ENCODE peak calls at places on chromosomes 1 and 21, in nine cellular contexts. One of them, this sample, is unnamed.

GRCh38 chr1:33334081-33334552 is 13.2 kb upstream of the A3GALT2 start:
- DNase-seq in mucosa of descending colon: peak
- DNase-seq in AG09309: no peak
- DNase-seq in endothelial cell of umbilical vein: no peak
- DNase-seq in GM23338: no peak
- DNase-seq in heart right ventricle: peak
- DNase-seq in cardiac fibroblast: peak
- DNase-seq in left ventricle myocardium inferior: peak
- DNase-seq in tibial nerve: peak
- DNase-seq in this sample: no peak

GRCh38 chr1:157852476-157852875 is 10.9 kb upstream of the CD5L start:
- DNase-seq in mucosa of descending colon: no peak
- DNase-seq in AG09309: no peak
- DNase-seq in endothelial cell of umbilical vein: no peak
- DNase-seq in GM23338: no peak
- DNase-seq in heart right ventricle: no peak
- DNase-seq in cardiac fibroblast: no peak
- DNase-seq in left ventricle myocardium inferior: no peak
- DNase-seq in tibial nerve: no peak
- DNase-seq in this sample: peak

GRCh38 chr21:29164330-29164942 is 34.0 kb downstream of the MAP3K7CL start:
- DNase-seq in mucosa of descending colon: no peak
- DNase-seq in AG09309: peak
- DNase-seq in endothelial cell of umbilical vein: peak
- DNase-seq in GM23338: peak
- DNase-seq in heart right ventricle: no peak
- DNase-seq in cardiac fibroblast: peak
- DNase-seq in left ventricle myocardium inferior: no peak
- DNase-seq in tibial nerve: no peak
- DNase-seq in this sample: peak

GRCh38 chr1:7218210-7218832 is 433.1 kb downstream of the CAMTA1 start:
- DNase-seq in mucosa of descending colon: no peak
- DNase-seq in AG09309: no peak
- DNase-seq in endothelial cell of umbilical vein: peak
- DNase-seq in GM23338: peak
- DNase-seq in heart right ventricle: no peak
- DNase-seq in cardiac fibroblast: peak
- DNase-seq in left ventricle myocardium inferior: no peak
- DNase-seq in tibial nerve: peak
- DNase-seq in this sample: peak

GRCh38 chr1:206951318-206952105 is 5.2 kb upstream of the PIGR start:
- DNase-seq in mucosa of descending colon: no peak
- DNase-seq in AG09309: no peak
- DNase-seq in endothelial cell of umbilical vein: no peak
- DNase-seq in GM23338: no peak
- DNase-seq in heart right ventricle: no peak
- DNase-seq in cardiac fibroblast: no peak
- DNase-seq in left ventricle myocardium inferior: no peak
- DNase-seq in tibial nerve: no peak
- DNase-seq in this sample: no peak

GRCh38 chr1:8015036-8015808 is 10.9 kb downstream of the ERRFI1 start:
- DNase-seq in mucosa of descending colon: no peak
- DNase-seq in AG09309: peak
- DNase-seq in endothelial cell of umbilical vein: peak
- DNase-seq in GM23338: peak
- DNase-seq in heart right ventricle: peak
- DNase-seq in cardiac fibroblast: peak
- DNase-seq in left ventricle myocardium inferior: no peak
- DNase-seq in tibial nerve: peak
- DNase-seq in this sample: peak

GRCh38 chr1:205144751-205145150 is 23.0 kb upstream of the RBBP5 start:
- DNase-seq in mucosa of descending colon: no peak
- DNase-seq in AG09309: peak
- DNase-seq in endothelial cell of umbilical vein: peak
- DNase-seq in GM23338: no peak
- DNase-seq in heart right ventricle: no peak
- DNase-seq in cardiac fibroblast: peak
- DNase-seq in left ventricle myocardium inferior: no peak
- DNase-seq in tibial nerve: no peak
- DNase-seq in this sample: peak

GRCh38 chr1:61436491-61437120 is 288.3 kb downstream of the TM2D1 start:
- DNase-seq in mucosa of descending colon: no peak
- DNase-seq in AG09309: no peak
- DNase-seq in endothelial cell of umbilical vein: peak
- DNase-seq in GM23338: peak
- DNase-seq in heart right ventricle: no peak
- DNase-seq in cardiac fibroblast: peak
- DNase-seq in left ventricle myocardium inferior: no peak
- DNase-seq in tibial nerve: no peak
- DNase-seq in this sample: no peak

GRCh38 chr1:206556047-206556747 is 48.9 kb downstream of the RASSF5 start:
- DNase-seq in mucosa of descending colon: no peak
- DNase-seq in AG09309: no peak
- DNase-seq in endothelial cell of umbilical vein: no peak
- DNase-seq in GM23338: no peak
- DNase-seq in heart right ventricle: no peak
- DNase-seq in cardiac fibroblast: no peak
- DNase-seq in left ventricle myocardium inferior: no peak
- DNase-seq in tibial nerve: no peak
- DNase-seq in this sample: no peak

GRCh38 chr21:42041246-42041645 is 29.9 kb upstream of the UMODL1 start:
- DNase-seq in mucosa of descending colon: peak
- DNase-seq in AG09309: no peak
- DNase-seq in endothelial cell of umbilical vein: no peak
- DNase-seq in GM23338: no peak
- DNase-seq in heart right ventricle: no peak
- DNase-seq in cardiac fibroblast: no peak
- DNase-seq in left ventricle myocardium inferior: no peak
- DNase-seq in tibial nerve: no peak
- DNase-seq in this sample: no peak

GRCh38 chr1:243595527-243596206 is 254.4 kb downstream of the AKT3 start:
- DNase-seq in mucosa of descending colon: no peak
- DNase-seq in AG09309: no peak
- DNase-seq in endothelial cell of umbilical vein: no peak
- DNase-seq in GM23338: no peak
- DNase-seq in heart right ventricle: no peak
- DNase-seq in cardiac fibroblast: peak
- DNase-seq in left ventricle myocardium inferior: no peak
- DNase-seq in tibial nerve: no peak
- DNase-seq in this sample: peak

GRCh38 chr1:198929111-198929604 is 290.3 kb downstream of the PTPRC start:
- DNase-seq in mucosa of descending colon: no peak
- DNase-seq in AG09309: no peak
- DNase-seq in endothelial cell of umbilical vein: no peak
- DNase-seq in GM23338: no peak
- DNase-seq in heart right ventricle: no peak
- DNase-seq in cardiac fibroblast: no peak
- DNase-seq in left ventricle myocardium inferior: no peak
- DNase-seq in tibial nerve: no peak
- DNase-seq in this sample: no peak

GRCh38 chr1:226640737-226641136 is 92.2 kb downstream of the STUM start:
- DNase-seq in mucosa of descending colon: peak
- DNase-seq in AG09309: no peak
- DNase-seq in endothelial cell of umbilical vein: no peak
- DNase-seq in GM23338: no peak
- DNase-seq in heart right ventricle: no peak
- DNase-seq in cardiac fibroblast: no peak
- DNase-seq in left ventricle myocardium inferior: no peak
- DNase-seq in tibial nerve: no peak
- DNase-seq in this sample: no peak

GRCh38 chr1:94079991-94080388 is 41.0 kb downstream of the ABCA4 start:
- DNase-seq in mucosa of descending colon: no peak
- DNase-seq in AG09309: no peak
- DNase-seq in endothelial cell of umbilical vein: no peak
- DNase-seq in GM23338: no peak
- DNase-seq in heart right ventricle: no peak
- DNase-seq in cardiac fibroblast: no peak
- DNase-seq in left ventricle myocardium inferior: no peak
- DNase-seq in tibial nerve: no peak
- DNase-seq in this sample: no peak

GRCh38 chr1:12166834-12167492 is at the start of gene TNFRSF1B:
- DNase-seq in mucosa of descending colon: peak
- DNase-seq in AG09309: no peak
- DNase-seq in endothelial cell of umbilical vein: peak
- DNase-seq in GM23338: peak
- DNase-seq in heart right ventricle: peak
- DNase-seq in cardiac fibroblast: peak
- DNase-seq in left ventricle myocardium inferior: peak
- DNase-seq in tibial nerve: no peak
- DNase-seq in this sample: peak

GRCh38 chr1:202810615-202811295 is at the start of gene PCAT6:
- DNase-seq in mucosa of descending colon: peak
- DNase-seq in AG09309: peak
- DNase-seq in endothelial cell of umbilical vein: peak
- DNase-seq in GM23338: peak
- DNase-seq in heart right ventricle: peak
- DNase-seq in cardiac fibroblast: peak
- DNase-seq in left ventricle myocardium inferior: peak
- DNase-seq in tibial nerve: peak
- DNase-seq in this sample: peak

GRCh38 chr1:3001471-3002348 is 19.6 kb upstream of the ACTRT2 start:
- DNase-seq in mucosa of descending colon: peak
- DNase-seq in AG09309: no peak
- DNase-seq in endothelial cell of umbilical vein: no peak
- DNase-seq in GM23338: no peak
- DNase-seq in heart right ventricle: no peak
- DNase-seq in cardiac fibroblast: no peak
- DNase-seq in left ventricle myocardium inferior: no peak
- DNase-seq in tibial nerve: no peak
- DNase-seq in this sample: no peak

GRCh38 chr1:116167625-116168276 is 56.6 kb downstream of the MAB21L3 start:
- DNase-seq in mucosa of descending colon: peak
- DNase-seq in AG09309: no peak
- DNase-seq in endothelial cell of umbilical vein: peak
- DNase-seq in GM23338: peak
- DNase-seq in heart right ventricle: no peak
- DNase-seq in cardiac fibroblast: peak
- DNase-seq in left ventricle myocardium inferior: no peak
- DNase-seq in tibial nerve: no peak
- DNase-seq in this sample: no peak

GRCh38 chr1:16236091-16236494 is 890 bp downstream of the CPLANE2 start:
- DNase-seq in mucosa of descending colon: no peak
- DNase-seq in AG09309: no peak
- DNase-seq in endothelial cell of umbilical vein: peak
- DNase-seq in GM23338: peak
- DNase-seq in heart right ventricle: no peak
- DNase-seq in cardiac fibroblast: no peak
- DNase-seq in left ventricle myocardium inferior: no peak
- DNase-seq in tibial nerve: no peak
- DNase-seq in this sample: peak

GRCh38 chr1:214558002-214558770 is 6.8 kb upstream of the PTPN14 start:
- DNase-seq in mucosa of descending colon: no peak
- DNase-seq in AG09309: no peak
- DNase-seq in endothelial cell of umbilical vein: peak
- DNase-seq in GM23338: no peak
- DNase-seq in heart right ventricle: no peak
- DNase-seq in cardiac fibroblast: peak
- DNase-seq in left ventricle myocardium inferior: no peak
- DNase-seq in tibial nerve: no peak
- DNase-seq in this sample: peak

GRCh38 chr1:154860154-154860870 is 9.8 kb downstream of the KCNN3 start:
- DNase-seq in mucosa of descending colon: no peak
- DNase-seq in AG09309: no peak
- DNase-seq in endothelial cell of umbilical vein: no peak
- DNase-seq in GM23338: no peak
- DNase-seq in heart right ventricle: no peak
- DNase-seq in cardiac fibroblast: no peak
- DNase-seq in left ventricle myocardium inferior: no peak
- DNase-seq in tibial nerve: no peak
- DNase-seq in this sample: no peak

GRCh38 chr21:21898801-21899200 is 900.6 kb downstream of the NCAM2 start:
- DNase-seq in mucosa of descending colon: no peak
- DNase-seq in AG09309: no peak
- DNase-seq in endothelial cell of umbilical vein: no peak
- DNase-seq in GM23338: no peak
- DNase-seq in heart right ventricle: no peak
- DNase-seq in cardiac fibroblast: no peak
- DNase-seq in left ventricle myocardium inferior: no peak
- DNase-seq in tibial nerve: no peak
- DNase-seq in this sample: peak

GRCh38 chr1:155978325-155978972 is at the start of gene ARHGEF2:
- DNase-seq in mucosa of descending colon: peak
- DNase-seq in AG09309: no peak
- DNase-seq in endothelial cell of umbilical vein: peak
- DNase-seq in GM23338: peak
- DNase-seq in heart right ventricle: peak
- DNase-seq in cardiac fibroblast: peak
- DNase-seq in left ventricle myocardium inferior: peak
- DNase-seq in tibial nerve: peak
- DNase-seq in this sample: peak
- TF ChIP-seq CTCF in mucosa of descending colon: no peak
- TF ChIP-seq CTCF in AG09309: peak
- TF ChIP-seq CTCF in endothelial cell of umbilical vein: peak
- TF ChIP-seq CTCF in GM23338: peak
- TF ChIP-seq CTCF in heart right ventricle: peak
- TF ChIP-seq CTCF in cardiac fibroblast: peak
- TF ChIP-seq CTCF in left ventricle myocardium inferior: peak
- TF ChIP-seq CTCF in tibial nerve: no peak
- TF ChIP-seq CTCF in this sample: peak

GRCh38 chr1:48869116-48869893 is 92.6 kb upstream of the BEND5 start:
- DNase-seq in mucosa of descending colon: no peak
- DNase-seq in AG09309: peak
- DNase-seq in endothelial cell of umbilical vein: no peak
- DNase-seq in GM23338: peak
- DNase-seq in heart right ventricle: no peak
- DNase-seq in cardiac fibroblast: peak
- DNase-seq in left ventricle myocardium inferior: peak
- DNase-seq in tibial nerve: no peak
- DNase-seq in this sample: no peak
- TF ChIP-seq CTCF in mucosa of descending colon: no peak
- TF ChIP-seq CTCF in AG09309: peak
- TF ChIP-seq CTCF in endothelial cell of umbilical vein: no peak
- TF ChIP-seq CTCF in GM23338: peak
- TF ChIP-seq CTCF in heart right ventricle: no peak
- TF ChIP-seq CTCF in cardiac fibroblast: no peak
- TF ChIP-seq CTCF in left ventricle myocardium inferior: no peak
- TF ChIP-seq CTCF in tibial nerve: no peak
- TF ChIP-seq CTCF in this sample: no peak

GRCh38 chr1:218591966-218592365 is 246.8 kb downstream of the TGFB2 start:
- DNase-seq in mucosa of descending colon: no peak
- DNase-seq in AG09309: no peak
- DNase-seq in endothelial cell of umbilical vein: peak
- DNase-seq in GM23338: no peak
- DNase-seq in heart right ventricle: no peak
- DNase-seq in cardiac fibroblast: no peak
- DNase-seq in left ventricle myocardium inferior: no peak
- DNase-seq in tibial nerve: no peak
- DNase-seq in this sample: no peak
- TF ChIP-seq CTCF in mucosa of descending colon: no peak
- TF ChIP-seq CTCF in AG09309: no peak
- TF ChIP-seq CTCF in endothelial cell of umbilical vein: no peak
- TF ChIP-seq CTCF in GM23338: no peak
- TF ChIP-seq CTCF in heart right ventricle: no peak
- TF ChIP-seq CTCF in cardiac fibroblast: no peak
- TF ChIP-seq CTCF in left ventricle myocardium inferior: no peak
- TF ChIP-seq CTCF in tibial nerve: no peak
- TF ChIP-seq CTCF in this sample: no peak

DNA sequence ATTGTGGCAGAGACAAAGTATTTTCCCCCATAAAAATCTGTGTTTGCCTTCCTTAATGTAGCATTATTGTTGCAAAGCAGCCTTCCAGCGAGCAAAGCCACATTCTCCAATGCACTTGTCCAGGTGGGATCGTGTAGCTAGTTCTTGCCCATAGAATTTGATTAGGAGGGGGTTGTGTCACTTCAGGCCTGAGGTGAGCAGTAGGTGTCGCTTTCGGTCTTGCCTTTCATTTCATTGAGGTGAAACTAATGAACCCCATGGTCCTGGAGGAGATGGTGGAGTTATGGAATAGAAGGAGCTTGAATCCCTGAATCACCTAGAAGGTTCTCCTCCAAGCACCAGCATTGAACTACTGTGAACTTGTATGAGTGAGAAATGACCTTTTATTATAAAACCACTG is 318.9 kb upstream of the PBX1 start:
- DNase-seq in mucosa of descending colon: no peak
- DNase-seq in AG09309: no peak
- DNase-seq in endothelial cell of umbilical vein: no peak
- DNase-seq in GM23338: peak
- DNase-seq in heart right ventricle: peak
- DNase-seq in cardiac fibroblast: peak
- DNase-seq in left ventricle myocardium inferior: no peak
- DNase-seq in tibial nerve: no peak
- DNase-seq in this sample: no peak
- TF ChIP-seq CTCF in mucosa of descending colon: no peak
- TF ChIP-seq CTCF in AG09309: peak
- TF ChIP-seq CTCF in endothelial cell of umbilical vein: no peak
- TF ChIP-seq CTCF in GM23338: peak
- TF ChIP-seq CTCF in heart right ventricle: peak
- TF ChIP-seq CTCF in cardiac fibroblast: no peak
- TF ChIP-seq CTCF in left ventricle myocardium inferior: peak
- TF ChIP-seq CTCF in tibial nerve: no peak
- TF ChIP-seq CTCF in this sample: no peak

This sample was measured in IMR-90.